ENCODE peak calls at places on chromosomes 12 and 14, in ten cellular contexts. B is heart right ventricle, H is uterus, O is heart left ventricle, S is astrocyte of the spinal cord, G is hepatocyte, Z is progenitor cell of endocrine pancreas, E is glutamatergic neuron, D is WTC11, U is fibroblast of mammary gland. Y is an unnamed sample.

GRCh38 chr14:98177551-98177950 is 1094.4 kb downstream of the BCL11B start:
- DNase-seq in B (no peak), H (no peak), O (no peak), S (no peak), G (no peak), Z (no peak), E (no peak), D (no peak), U (no peak), Y (no peak)

GRCh38 chr14:76293923-76294322 is 82.0 kb upstream of the ESRRB start:
- DNase-seq in B (no peak), H (no peak), O (no peak), S (no peak), G (peak; percentile 61), Z (no peak), E (no peak), D (no peak), U (no peak), Y (no peak)

GRCh38 chr12:14403711-14404164 is 38.3 kb downstream of the ATF7IP start:
- DNase-seq in B (peak; percentile 71), H (no peak), O (no peak), S (peak; percentile 93), G (peak; percentile 67), Z (no peak), E (no peak), D (no peak), U (peak; percentile 69), Y (peak; percentile 87)

GRCh38 chr12:132955094-132955932 is 793 bp downstream of the ZNF605 start:
- DNase-seq in B (peak; percentile 41), H (peak; percentile 31), O (peak; percentile 45), S (peak; percentile 63), G (peak; percentile 67), Z (no peak), E (peak; percentile 18), D (no peak), U (peak; percentile 79), Y (peak; percentile 74)

GRCh38 chr14:38605193-38606114 is 349.6 kb upstream of the CLEC14A start:
- DNase-seq in B (no peak), H (no peak), O (no peak), S (no peak), G (no peak), Z (no peak), E (no peak), D (no peak), U (no peak), Y (no peak)

GRCh38 chr12:46402451-46402850 is 29.9 kb upstream of the SLC38A2 start:
- DNase-seq in B (no peak), H (peak; percentile 91), O (no peak), S (peak; percentile 92), G (no peak), Z (no peak), E (no peak), D (no peak), U (peak; percentile 98), Y (peak; percentile 98)

GRCh38 chr12:54324617-54325441 is at the start of gene COPZ1:
- DNase-seq in B (peak; percentile 98), H (peak; percentile 98), O (peak; percentile 95), S (peak; percentile 100), G (peak; percentile 98), Z (peak; percentile 85), E (peak; percentile 88), D (peak; percentile 94), U (peak; percentile 100), Y (peak; percentile 100)

GRCh38 chr14:50856660-50857059 is 15.2 kb upstream of the ABHD12B start:
- DNase-seq in B (no peak), H (no peak), O (no peak), S (no peak), G (no peak), Z (no peak), E (no peak), D (no peak), U (no peak), Y (no peak)

GRCh38 chr14:100538566-100539318 is 48.5 kb downstream of the BEGAIN start:
- DNase-seq in B (no peak), H (peak; percentile 16), O (peak; percentile 22), S (no peak), G (no peak), Z (no peak), E (peak; percentile 10), D (no peak), U (no peak), Y (no peak)

GRCh38 chr14:103127861-103128598 is 4.8 kb downstream of the TNFAIP2 start:
- DNase-seq in B (no peak), H (peak; percentile 20), O (no peak), S (no peak), G (no peak), Z (no peak), E (no peak), D (no peak), U (no peak), Y (no peak)

DNA sequence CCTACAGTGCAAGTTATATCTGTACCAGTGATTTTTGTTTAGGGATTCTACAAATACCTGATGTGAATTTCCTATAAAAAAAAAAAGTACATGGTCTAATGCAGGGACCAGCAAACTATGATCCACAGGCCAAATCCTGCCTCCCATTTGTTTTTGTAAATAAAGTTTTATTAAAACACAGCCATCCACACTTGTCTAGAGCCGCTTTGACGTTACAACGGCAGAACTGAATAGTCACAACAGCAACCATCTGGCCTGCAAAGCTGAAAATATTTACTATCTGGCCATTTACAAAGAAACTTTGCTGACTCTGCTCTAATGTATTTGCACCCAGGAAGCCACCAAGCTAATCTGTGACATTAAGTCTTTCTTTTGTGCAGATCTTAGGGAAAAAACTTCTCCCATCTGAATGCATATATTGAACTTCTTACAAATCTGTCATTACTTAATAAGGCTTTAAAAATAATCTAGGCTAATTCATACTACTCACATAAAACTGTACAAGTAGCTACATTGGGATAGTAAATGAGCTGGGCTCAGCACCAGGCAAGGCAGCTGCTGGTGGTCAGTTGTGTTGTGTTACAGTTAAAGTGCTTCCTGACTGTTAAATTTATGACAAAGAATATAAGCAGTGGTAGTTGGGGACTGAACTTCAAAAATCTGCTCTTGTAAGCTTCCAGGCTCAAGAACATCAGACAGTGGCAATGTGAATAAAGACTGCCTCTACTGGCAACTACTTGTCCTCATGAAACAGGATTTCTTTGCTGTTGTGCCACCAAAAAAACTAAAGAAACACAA is 303.3 kb downstream of the MED13L start:
- DNase-seq in B (no peak), H (no peak), O (no peak), S (no peak), G (no peak), Z (no peak), E (no peak), D (no peak), U (no peak), Y (no peak)
- TF ChIP-seq CTCF in B (no peak), H (no peak), O (no peak), S (no peak), G (no peak), Z (peak; percentile 7), E (no peak), D (no peak), U (no peak), Y (no peak)

GRCh38 chr12:118064608-118065007 is 3.6 kb upstream of the WSB2 start:
- DNase-seq in B (no peak), H (no peak), O (no peak), S (no peak), G (no peak), Z (no peak), E (no peak), D (peak; percentile 26), U (no peak), Y (no peak)
- TF ChIP-seq CTCF in B (no peak), H (no peak), O (no peak), S (no peak), G (peak; percentile 16), Z (peak; percentile 45), E (peak; percentile 31), D (peak; percentile 15), U (peak; percentile 7), Y (peak; percentile 35)

DNA sequence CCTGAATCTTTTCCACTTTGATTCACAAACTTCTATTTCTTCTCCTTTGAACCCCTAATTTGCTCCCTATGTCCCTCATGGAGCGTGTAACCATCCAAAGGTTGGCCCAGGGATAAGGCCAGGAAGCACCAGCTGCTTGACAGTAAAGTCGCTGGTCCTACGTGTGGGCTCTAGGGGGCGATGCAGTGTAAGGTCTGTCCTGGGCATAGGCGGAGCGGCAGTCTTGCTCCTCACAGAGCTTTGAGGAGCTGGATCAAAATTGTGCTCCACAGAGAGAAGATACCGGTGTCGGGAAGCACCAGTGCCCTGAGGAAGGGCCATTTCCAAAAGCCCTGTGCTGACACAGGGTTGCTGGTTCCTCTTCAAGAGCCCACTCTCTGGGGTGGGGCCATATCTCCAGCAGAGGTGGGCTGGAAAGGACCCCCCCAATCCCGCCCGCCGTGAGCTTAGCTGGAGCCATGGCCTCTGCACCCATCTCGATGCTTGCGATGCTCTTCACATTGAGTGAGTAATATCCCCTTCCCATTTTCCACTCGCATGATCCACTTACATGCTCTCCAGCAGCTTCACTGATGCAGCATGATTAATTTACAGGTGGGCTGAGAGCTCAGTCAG is 49.9 kb upstream of the OR4E1 start:
- DNase-seq in B (no peak), H (no peak), O (no peak), S (no peak), G (peak; percentile 34), Z (no peak), E (peak; percentile 73), D (peak; percentile 84), U (peak; percentile 15), Y (no peak)
- TF ChIP-seq CTCF in B (no peak), H (no peak), O (no peak), S (peak; percentile 36), G (peak; percentile 15), Z (peak; percentile 54), E (peak; percentile 63), D (peak; percentile 61), U (peak; percentile 34), Y (peak; percentile 7)

GRCh38 chr12:8638951-8639350 is 23.7 kb downstream of the MFAP5 start:
- DNase-seq in B (no peak), H (no peak), O (no peak), S (no peak), G (no peak), Z (no peak), E (no peak), D (no peak), U (no peak), Y (no peak)

GRCh38 chr12:8636581-8636980 is 23.9 kb upstream of the AICDA start:
- DNase-seq in B (no peak), H (no peak), O (no peak), S (no peak), G (no peak), Z (no peak), E (no peak), D (no peak), U (no peak), Y (no peak)

GRCh38 chr12:8639936-8640335 is 22.7 kb downstream of the MFAP5 start:
- DNase-seq in B (no peak), H (no peak), O (no peak), S (no peak), G (no peak), Z (no peak), E (no peak), D (no peak), U (no peak), Y (no peak)

GRCh38 chr12:8637666-8638065 is 25.0 kb downstream of the MFAP5 start:
- DNase-seq in B (no peak), H (no peak), O (no peak), S (no peak), G (no peak), Z (no peak), E (no peak), D (no peak), U (no peak), Y (no peak)

GRCh38 chr12:8637244-8637643 is 24.6 kb upstream of the AICDA start:
- DNase-seq in B (no peak), H (no peak), O (no peak), S (no peak), G (no peak), Z (no peak), E (no peak), D (no peak), U (no peak), Y (no peak)
- TF ChIP-seq CTCF in B (no peak), H (no peak), O (no peak), S (no peak), G (no peak), Z (no peak), E (no peak), D (no peak), U (no peak), Y (no peak)

Y was measured in fibroblast of the aortic adventitia.